ENCODE peak calls at places on chromosomes 4 and X, in five cellular contexts. K, P, V, L and T are unnamed samples.

GRCh38 chr4:48243897-48244296 is 25.7 kb downstream of the TEC start:
- DNase-seq in K (no peak), P (no peak), V (no peak), L (no peak), T (no peak)

GRCh38 chr4:54566608-54567007 is 91.1 kb upstream of the KIT start:
- DNase-seq in K (no peak), P (no peak), V (no peak), L (no peak), T (no peak)

GRCh38 chr4:73653695-73654106 is 33.5 kb upstream of the RASSF6 start:
- DNase-seq in K (peak; percentile 92), P (peak; percentile 32), V (no peak), L (peak; percentile 48), T (peak; percentile 20)

GRCh38 chr4:79050521-79050880 is 111.3 kb upstream of the PAQR3 start:
- DNase-seq in K (no peak), P (no peak), V (no peak), L (no peak), T (no peak)

GRCh38 chr4:128538111-128538882 is 250.7 kb upstream of the PGRMC2 start:
- DNase-seq in K (no peak), P (no peak), V (no peak), L (no peak), T (no peak)

GRCh38 chr4:184648220-184649025 is 824 bp downstream of the CASP3 start:
- DNase-seq in K (peak; percentile 51), P (peak; percentile 64), V (peak; percentile 69), L (peak; percentile 49), T (no peak)

GRCh38 chr4:169248645-169249044 is 22.1 kb downstream of the SH3RF1 start:
- DNase-seq in K (no peak), P (no peak), V (no peak), L (no peak), T (no peak)

GRCh38 chrX:54786972-54787371 is 11.1 kb downstream of the ITIH6 start:
- DNase-seq in K (peak; percentile 22), P (no peak), V (no peak), L (no peak), T (peak; percentile 14)

GRCh38 chrX:136032370-136032769 is 47.1 kb downstream of the SLC9A6 start:
- DNase-seq in K (no peak), P (peak; percentile 52), V (no peak), L (no peak), T (no peak)

GRCh38 chr4:169160825-169161224 is 109.9 kb downstream of the SH3RF1 start:
- DNase-seq in K (no peak), P (peak; percentile 22), V (no peak), L (peak; percentile 32), T (no peak)

GRCh38 chr4:180148737-180149136 is 2094.5 kb upstream of the TENM3 start:
- DNase-seq in K (no peak), P (no peak), V (no peak), L (no peak), T (no peak)

GRCh38 chrX:137025930-137026329 is 7.9 kb downstream of the GPR101 start:
- DNase-seq in K (no peak), P (no peak), V (no peak), L (no peak), T (no peak)

GRCh38 chr4:7425591-7426468 is 8.9 kb downstream of the PSAPL1 start:
- DNase-seq in K (no peak), P (peak; percentile 15), V (no peak), L (no peak), T (no peak)

GRCh38 chrX:101393530-101394305 is 2.9 kb downstream of the RPL36A start:
- DNase-seq in K (no peak), P (no peak), V (no peak), L (no peak), T (no peak)

GRCh38 chr4:84917087-84917821 is 49.2 kb downstream of the WDFY3 start:
- DNase-seq in K (no peak), P (no peak), V (no peak), L (no peak), T (no peak)

GRCh38 chr4:51842167-51842553 is 793 bp upstream of the DCUN1D4 start:
- DNase-seq in K (no peak), P (peak; percentile 38), V (no peak), L (peak; percentile 40), T (no peak)

GRCh38 chrX:16797358-16797757 is 11.1 kb downstream of the TXLNG start:
- DNase-seq in K (no peak), P (peak; percentile 32), V (no peak), L (peak; percentile 6), T (no peak)

GRCh38 chrX:9614016-9614415 is 149.2 kb downstream of the TBL1X start:
- DNase-seq in K (no peak), P (no peak), V (no peak), L (peak; percentile 79), T (no peak)

GRCh38 chrX:103678199-103678993 is 8.1 kb downstream of the MORF4L2 start:
- DNase-seq in K (no peak), P (no peak), V (no peak), L (peak; percentile 57), T (no peak)

GRCh38 chr4:1953335-1953734 is 55.4 kb downstream of the NELFA start:
- DNase-seq in K (no peak), P (no peak), V (no peak), L (no peak), T (no peak)

GRCh38 chr4:12286351-12286750 is 857.7 kb upstream of the HS3ST1 start:
- DNase-seq in K (no peak), P (no peak), V (no peak), L (no peak), T (no peak)

GRCh38 chr4:1469596-1470392 is 63.6 kb upstream of the NKX1-1 start:
- DNase-seq in K (peak; percentile 9), P (no peak), V (no peak), L (no peak), T (no peak)

GRCh38 chr4:102610007-102610406 is 108.8 kb downstream of the NFKB1 start:
- DNase-seq in K (peak; percentile 51), P (no peak), V (no peak), L (no peak), T (no peak)

GRCh38 chr4:179664628-179665027 is 2222.4 kb upstream of the AGA start:
- DNase-seq in K (no peak), P (no peak), V (no peak), L (no peak), T (no peak)

GRCh38 chr4:64538219-64538618 is 129.0 kb upstream of the TECRL start:
- DNase-seq in K (no peak), P (no peak), V (no peak), L (no peak), T (no peak)

GRCh38 chrX:69321789-69322188 is 156.5 kb upstream of the PJA1 start:
- DNase-seq in K (no peak), P (no peak), V (no peak), L (no peak), T (no peak)

GRCh38 chrX:33434256-33435092 is 223.1 kb upstream of the DMD start:
- DNase-seq in K (peak; percentile 66), P (peak; percentile 25), V (peak; percentile 50), L (peak; percentile 49), T (peak; percentile 10)

GRCh38 chr4:106291678-106292077 is 24.3 kb downstream of the TBCK start:
- DNase-seq in K (no peak), P (no peak), V (no peak), L (no peak), T (no peak)

GRCh38 chrX:135923353-135923752 is 29.8 kb downstream of the SAGE1 start:
- DNase-seq in K (no peak), P (no peak), V (no peak), L (no peak), T (no peak)

GRCh38 chr4:163462556-163462955 is 11.0 kb downstream of the TKTL2 start:
- DNase-seq in K (no peak), P (no peak), V (no peak), L (no peak), T (no peak)

GRCh38 chrX:119682019-119682989 is 10.7 kb downstream of the SEPTIN6 start:
- DNase-seq in K (peak; percentile 55), P (no peak), V (peak; percentile 51), L (no peak), T (no peak)

GRCh38 chrX:98203800-98204199 is 1320.1 kb downstream of the RPA4 start:
- DNase-seq in K (no peak), P (no peak), V (no peak), L (no peak), T (no peak)

GRCh38 chr4:95838192-95838591 is 1.7 kb upstream of the PDHA2 start:
- DNase-seq in K (no peak), P (no peak), V (no peak), L (no peak), T (no peak)

GRCh38 chrX:641671-642435 is 11.3 kb downstream of the SHOX start:
- DNase-seq in K (no peak), P (no peak), V (peak; percentile 47), L (no peak), T (no peak)

GRCh38 chrX:111353810-111354209 is 58.2 kb downstream of the DCX start:
- DNase-seq in K (no peak), P (no peak), V (no peak), L (peak; percentile 0), T (no peak)

GRCh38 chrX:102808336-102808735 is 87.8 kb downstream of the GPRASP3 start:
- DNase-seq in K (no peak), P (no peak), V (no peak), L (peak; percentile 7), T (no peak)

GRCh38 chr4:141348589-141348988 is 127.9 kb downstream of the ZNF330 start:
- DNase-seq in K (no peak), P (no peak), V (no peak), L (no peak), T (no peak)

GRCh38 chr4:138039010-138039409 is 203.1 kb downstream of the SLC7A11 start:
- DNase-seq in K (no peak), P (no peak), V (no peak), L (peak; percentile 89), T (no peak)